ENCODE peak calls at places on chromosomes 2 and 18, in nine cellular contexts. E is naive B cell; C is effector CD8-positive, alpha-beta T cell; G is cardiac fibroblast; Y is adrenal gland; S is A549; N is GM19239; M is CD8-positive, alpha-beta T cell; D is brain microvascular endothelial cell. I is an unnamed sample.

GRCh38 chr2:55408098-55408882 is 11.4 kb downstream of the CCDC88A start:
- DNase-seq in S (no peak), G (peak), N (no peak), Y (no peak), C (no peak), D (no peak), E (no peak), M (no peak), I (peak)

GRCh38 chr2:177030391-177031000 is 182.1 kb upstream of the HNRNPA3 start:
- DNase-seq in Y (no peak), M (no peak), N (no peak), D (no peak), C (no peak), E (no peak), S (no peak), G (no peak), I (no peak)

GRCh38 chr2:30266051-30266621 is 34.8 kb downstream of the LBH start:
- DNase-seq in D (peak), C (peak), M (peak), E (peak), Y (peak), G (peak), N (peak), S (no peak), I (no peak)

GRCh38 chr18:79405019-79405780 is 9.5 kb downstream of the NFATC1 start:
- DNase-seq in E (no peak), G (no peak), N (no peak), C (no peak), Y (no peak), S (no peak), D (no peak), M (no peak), I (no peak)

GRCh38 chr18:70182548-70182947 is 22.9 kb downstream of the RTTN start:
- DNase-seq in M (no peak), Y (no peak), D (no peak), E (no peak), C (no peak), N (no peak), G (peak), S (no peak), I (no peak)

GRCh38 chr2:233656443-233656842 is 15.3 kb upstream of the UGT1A9 start:
- DNase-seq in E (no peak), D (no peak), M (no peak), C (no peak), N (no peak), Y (no peak), S (no peak), G (no peak), I (no peak)

GRCh38 chr2:54725343-54726099 is 2.1 kb downstream of the EML6 start:
- DNase-seq in D (no peak), S (no peak), N (no peak), G (no peak), Y (no peak), C (no peak), M (no peak), E (no peak), I (no peak)

GRCh38 chr2:132465917-132466316 is 49.3 kb downstream of the GPR39 start:
- DNase-seq in S (no peak), N (no peak), Y (no peak), G (peak), E (no peak), D (no peak), C (no peak), M (no peak), I (peak)

GRCh38 chr2:114821055-114821454 is 378.6 kb downstream of the DPP10 start:
- DNase-seq in D (no peak), E (no peak), C (no peak), Y (no peak), M (no peak), N (no peak), S (no peak), G (no peak), I (no peak)

GRCh38 chr2:26613241-26614204 is 27.6 kb downstream of the CIB4 start:
- DNase-seq in Y (no peak), S (no peak), N (no peak), C (no peak), G (no peak), D (no peak), E (no peak), M (no peak), I (no peak)

GRCh38 chr2:86050301-86050700 is 55.4 kb downstream of the POLR1A start:
- DNase-seq in C (no peak), M (peak), D (no peak), E (no peak), G (no peak), N (no peak), S (no peak), Y (peak), I (no peak)

GRCh38 chr2:73969356-73969755 is 15.4 kb upstream of the TET3 start:
- DNase-seq in C (no peak), G (no peak), N (no peak), Y (no peak), E (no peak), D (no peak), S (no peak), M (no peak), I (no peak)

GRCh38 chr2:117832905-117833613 is 18.6 kb downstream of the DDX18 start:
- DNase-seq in D (peak), G (peak), N (no peak), M (no peak), E (no peak), Y (no peak), S (no peak), C (no peak), I (peak)

GRCh38 chr18:23967321-23968089 is 47.0 kb upstream of the TTC39C start:
- DNase-seq in C (no peak), N (no peak), D (no peak), S (no peak), G (no peak), Y (no peak), E (peak), M (peak), I (no peak)

GRCh38 chr18:50473896-50474295 is 86.0 kb upstream of the MAPK4 start:
- DNase-seq in M (no peak), D (no peak), E (no peak), N (no peak), S (no peak), Y (no peak), G (no peak), C (no peak), I (no peak)

GRCh38 chr18:41938445-41938844 is 16.6 kb upstream of the PIK3C3 start:
- DNase-seq in Y (no peak), D (peak), M (no peak), G (peak), E (no peak), S (no peak), N (no peak), C (no peak), I (peak)

GRCh38 chr2:220528180-220528579 is 900.8 kb downstream of the SLC4A3 start:
- DNase-seq in E (no peak), Y (no peak), G (peak), C (no peak), M (no peak), D (no peak), S (no peak), N (no peak), I (no peak)